ENCODE peak calls at places on chromosome 10, in eight cellular contexts. One of them, this sample, is unnamed.

GRCh38 chr10:100740476-100741341 is 4.7 kb upstream of the PAX2 start:
- DNase-seq in dorsolateral prefrontal cortex: no peak
- DNase-seq in CD8-positive, alpha-beta T cell: no peak
- DNase-seq in left ventricle myocardium inferior: no peak
- DNase-seq in GM12878: no peak
- DNase-seq in mammary epithelial cell: no peak
- DNase-seq in MCF 10A: no peak
- DNase-seq in breast epithelium: no peak
- DNase-seq in this sample: no peak

GRCh38 chr10:11693376-11693775 is 48.8 kb upstream of the ECHDC3 start:
- DNase-seq in GM12878: no peak
- DNase-seq in mammary epithelial cell: no peak
- DNase-seq in CD8-positive, alpha-beta T cell: no peak
- DNase-seq in dorsolateral prefrontal cortex: no peak
- DNase-seq in MCF 10A: no peak
- DNase-seq in left ventricle myocardium inferior: no peak
- DNase-seq in breast epithelium: no peak
- DNase-seq in this sample: no peak

GRCh38 chr10:112360308-112361270 is 13.3 kb upstream of the ACSL5 start:
- DNase-seq in breast epithelium: peak; percentile 66
- DNase-seq in mammary epithelial cell: peak; percentile 57
- DNase-seq in CD8-positive, alpha-beta T cell: no peak
- DNase-seq in dorsolateral prefrontal cortex: no peak
- DNase-seq in left ventricle myocardium inferior: peak; percentile 73
- DNase-seq in GM12878: no peak
- DNase-seq in MCF 10A: peak; percentile 94
- DNase-seq in this sample: no peak

GRCh38 chr10:132554053-132554990 is 16.7 kb downstream of the INPP5A start:
- DNase-seq in breast epithelium: no peak
- DNase-seq in left ventricle myocardium inferior: no peak
- DNase-seq in GM12878: no peak
- DNase-seq in dorsolateral prefrontal cortex: peak; percentile 1
- DNase-seq in MCF 10A: no peak
- DNase-seq in mammary epithelial cell: no peak
- DNase-seq in CD8-positive, alpha-beta T cell: no peak
- DNase-seq in this sample: no peak

GRCh38 chr10:79984851-79985250 is 35.9 kb upstream of the SFTPD start:
- DNase-seq in GM12878: no peak
- DNase-seq in MCF 10A: peak; percentile 88
- DNase-seq in CD8-positive, alpha-beta T cell: no peak
- DNase-seq in dorsolateral prefrontal cortex: no peak
- DNase-seq in left ventricle myocardium inferior: no peak
- DNase-seq in mammary epithelial cell: peak; percentile 93
- DNase-seq in breast epithelium: no peak
- DNase-seq in this sample: no peak

GRCh38 chr10:31864834-31865518 is 63.7 kb downstream of the ARHGAP12 start:
- DNase-seq in GM12878: no peak
- DNase-seq in MCF 10A: peak; percentile 42
- DNase-seq in left ventricle myocardium inferior: no peak
- DNase-seq in breast epithelium: no peak
- DNase-seq in CD8-positive, alpha-beta T cell: no peak
- DNase-seq in mammary epithelial cell: no peak
- DNase-seq in dorsolateral prefrontal cortex: no peak
- DNase-seq in this sample: no peak

GRCh38 chr10:73095479-73096021 is 1.1 kb downstream of the P4HA1 start:
- DNase-seq in dorsolateral prefrontal cortex: no peak
- DNase-seq in CD8-positive, alpha-beta T cell: no peak
- DNase-seq in mammary epithelial cell: peak; percentile 53
- DNase-seq in breast epithelium: no peak
- DNase-seq in MCF 10A: peak; percentile 69
- DNase-seq in left ventricle myocardium inferior: peak; percentile 42
- DNase-seq in GM12878: no peak
- DNase-seq in this sample: peak; percentile 37

GRCh38 chr10:5632430-5632829 is 34.0 kb downstream of the ASB13 start:
- DNase-seq in CD8-positive, alpha-beta T cell: no peak
- DNase-seq in left ventricle myocardium inferior: no peak
- DNase-seq in dorsolateral prefrontal cortex: no peak
- DNase-seq in GM12878: no peak
- DNase-seq in mammary epithelial cell: peak; percentile 67
- DNase-seq in breast epithelium: no peak
- DNase-seq in MCF 10A: peak; percentile 76
- DNase-seq in this sample: no peak

GRCh38 chr10:97887399-97887798 is 37.8 kb downstream of the GOLGA7B start:
- DNase-seq in breast epithelium: no peak
- DNase-seq in dorsolateral prefrontal cortex: no peak
- DNase-seq in left ventricle myocardium inferior: no peak
- DNase-seq in GM12878: no peak
- DNase-seq in CD8-positive, alpha-beta T cell: no peak
- DNase-seq in MCF 10A: peak; percentile 9
- DNase-seq in mammary epithelial cell: no peak
- DNase-seq in this sample: no peak

GRCh38 chr10:97886264-97886663 is 36.6 kb downstream of the GOLGA7B start:
- DNase-seq in left ventricle myocardium inferior: no peak
- DNase-seq in breast epithelium: no peak
- DNase-seq in MCF 10A: no peak
- DNase-seq in mammary epithelial cell: no peak
- DNase-seq in CD8-positive, alpha-beta T cell: no peak
- DNase-seq in dorsolateral prefrontal cortex: no peak
- DNase-seq in GM12878: no peak
- DNase-seq in this sample: no peak

GRCh38 chr10:97889461-97890265 is 40.0 kb downstream of the GOLGA7B start:
- DNase-seq in CD8-positive, alpha-beta T cell: no peak
- DNase-seq in left ventricle myocardium inferior: no peak
- DNase-seq in dorsolateral prefrontal cortex: no peak
- DNase-seq in breast epithelium: no peak
- DNase-seq in mammary epithelial cell: peak; percentile 87
- DNase-seq in MCF 10A: peak; percentile 94
- DNase-seq in GM12878: no peak
- DNase-seq in this sample: no peak

GRCh38 chr10:97888134-97888533 is 38.5 kb downstream of the GOLGA7B start:
- DNase-seq in mammary epithelial cell: no peak
- DNase-seq in MCF 10A: no peak
- DNase-seq in dorsolateral prefrontal cortex: no peak
- DNase-seq in GM12878: no peak
- DNase-seq in breast epithelium: no peak
- DNase-seq in CD8-positive, alpha-beta T cell: no peak
- DNase-seq in left ventricle myocardium inferior: no peak
- DNase-seq in this sample: no peak

GRCh38 chr10:97888641-97889262 is 39.1 kb downstream of the GOLGA7B start:
- DNase-seq in CD8-positive, alpha-beta T cell: no peak
- DNase-seq in dorsolateral prefrontal cortex: no peak
- DNase-seq in mammary epithelial cell: peak; percentile 82
- DNase-seq in left ventricle myocardium inferior: no peak
- DNase-seq in MCF 10A: peak; percentile 85
- DNase-seq in breast epithelium: no peak
- DNase-seq in GM12878: no peak
- DNase-seq in this sample: no peak
- TF ChIP-seq CTCF in CD8-positive, alpha-beta T cell: no peak
- TF ChIP-seq CTCF in dorsolateral prefrontal cortex: no peak
- TF ChIP-seq CTCF in mammary epithelial cell: peak; percentile 10
- TF ChIP-seq CTCF in left ventricle myocardium inferior: no peak
- TF ChIP-seq CTCF in MCF 10A: no peak
- TF ChIP-seq CTCF in breast epithelium: no peak
- TF ChIP-seq CTCF in GM12878: no peak
- TF ChIP-seq CTCF in this sample: no peak

GRCh38 chr10:97685395-97685958 is 1.6 kb downstream of the AVPI1 start:
- DNase-seq in left ventricle myocardium inferior: no peak
- DNase-seq in GM12878: no peak
- DNase-seq in mammary epithelial cell: peak; percentile 58
- DNase-seq in MCF 10A: peak; percentile 72
- DNase-seq in breast epithelium: no peak
- DNase-seq in dorsolateral prefrontal cortex: no peak
- DNase-seq in CD8-positive, alpha-beta T cell: no peak
- DNase-seq in this sample: no peak
- TF ChIP-seq CTCF in left ventricle myocardium inferior: peak; percentile 44
- TF ChIP-seq CTCF in GM12878: no peak
- TF ChIP-seq CTCF in mammary epithelial cell: peak; percentile 53
- TF ChIP-seq CTCF in MCF 10A: peak; percentile 35
- TF ChIP-seq CTCF in breast epithelium: peak; percentile 24
- TF ChIP-seq CTCF in dorsolateral prefrontal cortex: no peak
- TF ChIP-seq CTCF in CD8-positive, alpha-beta T cell: no peak
- TF ChIP-seq CTCF in this sample: no peak

GRCh38 chr10:2137549-2138174 is 400.3 kb upstream of the ADARB2 start:
- DNase-seq in dorsolateral prefrontal cortex: no peak
- DNase-seq in breast epithelium: no peak
- DNase-seq in left ventricle myocardium inferior: no peak
- DNase-seq in mammary epithelial cell: no peak
- DNase-seq in MCF 10A: peak; percentile 60
- DNase-seq in CD8-positive, alpha-beta T cell: no peak
- DNase-seq in GM12878: no peak
- DNase-seq in this sample: no peak
- TF ChIP-seq CTCF in dorsolateral prefrontal cortex: peak; percentile 13
- TF ChIP-seq CTCF in breast epithelium: no peak
- TF ChIP-seq CTCF in left ventricle myocardium inferior: no peak
- TF ChIP-seq CTCF in mammary epithelial cell: peak; percentile 72
- TF ChIP-seq CTCF in MCF 10A: peak; percentile 40
- TF ChIP-seq CTCF in CD8-positive, alpha-beta T cell: no peak
- TF ChIP-seq CTCF in GM12878: peak; percentile 45
- TF ChIP-seq CTCF in this sample: no peak

GRCh38 chr10:12800302-12800701 is 201.2 kb downstream of the CCDC3 start:
- DNase-seq in mammary epithelial cell: no peak
- DNase-seq in MCF 10A: no peak
- DNase-seq in GM12878: no peak
- DNase-seq in left ventricle myocardium inferior: no peak
- DNase-seq in breast epithelium: no peak
- DNase-seq in CD8-positive, alpha-beta T cell: no peak
- DNase-seq in dorsolateral prefrontal cortex: no peak
- DNase-seq in this sample: no peak
- TF ChIP-seq CTCF in mammary epithelial cell: peak; percentile 14
- TF ChIP-seq CTCF in MCF 10A: no peak
- TF ChIP-seq CTCF in GM12878: no peak
- TF ChIP-seq CTCF in left ventricle myocardium inferior: no peak
- TF ChIP-seq CTCF in breast epithelium: no peak
- TF ChIP-seq CTCF in CD8-positive, alpha-beta T cell: no peak
- TF ChIP-seq CTCF in dorsolateral prefrontal cortex: no peak
- TF ChIP-seq CTCF in this sample: no peak

DNA sequence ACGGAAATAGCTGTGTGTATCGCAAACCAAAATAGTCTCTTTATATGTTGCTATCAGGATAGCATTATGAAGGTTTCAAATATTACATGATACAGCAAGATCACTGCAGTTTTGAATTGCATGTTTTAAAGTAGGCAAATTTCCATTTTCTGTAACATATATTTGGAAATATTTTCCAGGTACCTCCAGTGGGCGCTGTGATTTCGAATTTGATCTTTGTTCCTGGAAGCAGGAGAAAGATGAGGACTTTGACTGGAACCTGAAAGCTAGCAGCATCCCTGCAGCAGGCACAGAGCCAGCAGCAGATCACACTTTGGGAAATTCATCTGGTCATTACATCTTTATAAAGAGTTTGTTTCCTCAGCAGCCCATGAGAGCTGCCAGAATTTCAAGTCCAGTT is 299.0 kb downstream of the MALRD1 start:
- DNase-seq in GM12878: no peak
- DNase-seq in left ventricle myocardium inferior: no peak
- DNase-seq in breast epithelium: no peak
- DNase-seq in mammary epithelial cell: peak; percentile 0
- DNase-seq in MCF 10A: peak; percentile 19
- DNase-seq in dorsolateral prefrontal cortex: no peak
- DNase-seq in CD8-positive, alpha-beta T cell: no peak
- DNase-seq in this sample: no peak
- TF ChIP-seq CTCF in GM12878: no peak
- TF ChIP-seq CTCF in left ventricle myocardium inferior: no peak
- TF ChIP-seq CTCF in breast epithelium: no peak
- TF ChIP-seq CTCF in mammary epithelial cell: peak; percentile 33
- TF ChIP-seq CTCF in MCF 10A: no peak
- TF ChIP-seq CTCF in dorsolateral prefrontal cortex: no peak
- TF ChIP-seq CTCF in CD8-positive, alpha-beta T cell: no peak
- TF ChIP-seq CTCF in this sample: no peak

DNA sequence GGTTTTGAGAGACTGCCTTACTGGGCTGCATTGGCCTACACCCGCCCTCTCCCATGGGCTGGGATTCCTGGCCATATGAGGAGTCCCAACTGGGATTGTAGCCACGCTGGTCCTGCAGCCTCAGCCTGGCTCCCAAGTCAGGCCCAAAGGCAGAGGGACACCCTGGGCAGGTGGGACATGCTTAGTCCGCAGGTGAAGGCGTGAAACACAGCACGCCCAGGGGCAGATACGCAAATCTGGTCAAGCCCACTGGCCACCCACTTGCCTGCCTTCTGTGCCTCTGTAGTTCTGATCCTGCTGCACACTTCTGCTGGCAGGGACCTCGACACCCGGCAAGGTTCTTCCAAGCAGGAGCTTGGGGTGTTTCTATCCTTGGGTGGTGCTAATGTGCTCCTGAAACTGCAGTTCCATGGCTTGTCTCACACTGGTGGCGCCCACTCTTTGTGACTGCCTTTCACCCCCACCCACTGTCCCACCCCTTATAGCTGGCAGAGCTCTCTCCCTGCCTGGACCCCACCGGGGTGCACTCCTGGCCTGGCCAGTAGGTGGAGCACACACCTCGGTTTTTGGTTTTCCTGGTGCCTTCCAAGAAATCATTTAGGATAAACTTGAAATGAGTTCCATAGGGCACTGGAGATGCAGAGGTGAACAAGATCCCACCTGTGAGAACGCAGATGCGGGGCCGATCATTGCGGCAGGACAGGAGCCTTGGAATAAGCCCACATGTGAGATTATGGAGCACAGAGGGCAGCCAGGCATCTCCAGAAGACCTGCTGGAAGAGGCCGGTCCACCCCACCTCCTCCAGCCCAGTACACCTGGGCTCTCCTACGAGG is 47.9 kb downstream of the MKI67 start:
- DNase-seq in MCF 10A: peak; percentile 50
- DNase-seq in dorsolateral prefrontal cortex: no peak
- DNase-seq in left ventricle myocardium inferior: no peak
- DNase-seq in CD8-positive, alpha-beta T cell: no peak
- DNase-seq in mammary epithelial cell: no peak
- DNase-seq in GM12878: no peak
- DNase-seq in breast epithelium: no peak
- DNase-seq in this sample: no peak
- TF ChIP-seq CTCF in MCF 10A: peak; percentile 65
- TF ChIP-seq CTCF in dorsolateral prefrontal cortex: peak; percentile 48
- TF ChIP-seq CTCF in left ventricle myocardium inferior: peak; percentile 67
- TF ChIP-seq CTCF in CD8-positive, alpha-beta T cell: peak; percentile 44
- TF ChIP-seq CTCF in mammary epithelial cell: peak; percentile 79
- TF ChIP-seq CTCF in GM12878: peak; percentile 84
- TF ChIP-seq CTCF in breast epithelium: peak; percentile 32
- TF ChIP-seq CTCF in this sample: no peak

DNA sequence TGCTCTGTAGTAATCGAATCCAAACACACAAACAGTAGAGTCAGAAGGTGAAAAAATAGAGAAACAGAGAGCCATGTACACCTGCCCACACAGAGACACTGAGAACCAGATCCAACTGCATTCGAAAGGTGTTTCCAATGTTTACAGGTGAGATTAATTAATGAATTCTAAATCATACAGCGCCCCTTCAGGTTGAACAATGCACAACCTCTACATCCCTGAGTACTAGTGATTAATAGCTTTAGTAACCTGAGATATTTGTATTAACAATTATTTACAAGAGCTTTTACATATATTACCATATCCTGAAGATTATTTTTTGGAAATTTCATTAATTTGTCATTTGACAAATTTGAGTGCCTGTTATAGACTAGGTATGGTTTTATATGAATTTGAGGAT is 7.6 kb upstream of the MRC1 start:
- DNase-seq in GM12878: no peak
- DNase-seq in MCF 10A: no peak
- DNase-seq in dorsolateral prefrontal cortex: no peak
- DNase-seq in CD8-positive, alpha-beta T cell: no peak
- DNase-seq in mammary epithelial cell: no peak
- DNase-seq in breast epithelium: no peak
- DNase-seq in left ventricle myocardium inferior: no peak
- DNase-seq in this sample: no peak
- TF ChIP-seq CTCF in GM12878: no peak
- TF ChIP-seq CTCF in MCF 10A: no peak
- TF ChIP-seq CTCF in dorsolateral prefrontal cortex: no peak
- TF ChIP-seq CTCF in CD8-positive, alpha-beta T cell: no peak
- TF ChIP-seq CTCF in mammary epithelial cell: peak; percentile 7
- TF ChIP-seq CTCF in breast epithelium: no peak
- TF ChIP-seq CTCF in left ventricle myocardium inferior: no peak
- TF ChIP-seq CTCF in this sample: no peak